ENCODE peak calls at places on chromosomes 7 and 10, in six cellular contexts. S, F, J, E, K and W are unnamed samples.

GRCh38 chr7:45026984-45027773 is 27.2 kb downstream of the CCM2 start:
- DNase-seq in F (no peak), K (no peak), E (peak), S (no peak), J (no peak), W (peak)

GRCh38 chr10:12782537-12782936 is 219.0 kb downstream of the CCDC3 start:
- DNase-seq in K (no peak), S (peak), E (no peak), J (peak), F (peak), W (peak)

GRCh38 chr10:6530211-6530840 is 49.8 kb downstream of the PRKCQ start:
- DNase-seq in K (no peak), J (no peak), F (peak), E (no peak), S (peak), W (peak)

GRCh38 chr7:23438171-23438570 is 32.1 kb downstream of the IGF2BP3 start:
- DNase-seq in F (no peak), E (no peak), J (no peak), K (no peak), S (no peak), W (no peak)

GRCh38 chr7:37448637-37449331 is at the start of gene ELMO1:
- DNase-seq in E (peak), K (peak), S (peak), J (peak), F (peak), W (peak)

GRCh38 chr7:36308031-36308430 is 81.6 kb upstream of the ANLN start:
- DNase-seq in F (no peak), E (no peak), S (no peak), K (no peak), J (no peak), W (no peak)

GRCh38 chr10:29304259-29305030 is 15.6 kb downstream of the LYZL1 start:
- DNase-seq in K (peak), F (peak), E (peak), S (peak), J (peak), W (peak)

GRCh38 chr7:128217030-128217805 is 23.9 kb upstream of the LEP start:
- DNase-seq in S (no peak), J (peak), E (peak), F (no peak), K (no peak), W (no peak)

GRCh38 chr7:102452451-102452850 is 12.2 kb downstream of the ALKBH4 start:
- DNase-seq in J (no peak), K (no peak), E (no peak), S (no peak), F (no peak), W (no peak)

GRCh38 chr10:22550732-22551131 is 163.6 kb downstream of the PIP4K2A start:
- DNase-seq in J (peak), S (peak), E (peak), F (peak), K (no peak), W (peak)

GRCh38 chr10:11871470-11871869 is 48.3 kb downstream of the PROSER2 start:
- DNase-seq in K (no peak), E (peak), F (no peak), J (no peak), S (no peak), W (no peak)

GRCh38 chr7:148803094-148803493 is 81.0 kb downstream of the EZH2 start:
- DNase-seq in J (no peak), S (no peak), F (no peak), K (no peak), E (no peak), W (no peak)

GRCh38 chr10:6746782-6747181 is 166.7 kb upstream of the PRKCQ start:
- DNase-seq in J (no peak), S (no peak), E (no peak), F (no peak), K (no peak), W (no peak)

GRCh38 chr10:84540022-84540616 is 211.7 kb downstream of the CCSER2 start:
- DNase-seq in S (no peak), E (peak), F (no peak), K (no peak), J (no peak), W (no peak)

GRCh38 chr7:94909023-94909466 is 1.7 kb downstream of the PPP1R9A start:
- DNase-seq in F (no peak), K (no peak), J (no peak), E (peak), S (no peak), W (no peak)

GRCh38 chr10:103395754-103396066 is 565 bp downstream of the ATP5MK start:
- DNase-seq in J (no peak), F (no peak), S (no peak), E (peak), K (no peak), W (no peak)

GRCh38 chr7:128379900-128380806 is 18.7 kb upstream of the PRRT4 start:
- DNase-seq in J (no peak), E (no peak), S (no peak), F (no peak), K (no peak), W (no peak)

GRCh38 chr10:91511549-91512330 is 101.6 kb downstream of the HECTD2 start:
- DNase-seq in J (no peak), F (no peak), E (peak), S (no peak), K (no peak), W (no peak)

GRCh38 chr7:66507764-66508296 is 120.9 kb upstream of the KCTD7 start:
- DNase-seq in K (no peak), F (no peak), J (peak), S (no peak), E (no peak), W (no peak)

GRCh38 chr7:70052691-70053090 is 454.4 kb downstream of the AUTS2 start:
- DNase-seq in E (peak), S (no peak), J (no peak), F (no peak), K (no peak), W (no peak)

GRCh38 chr10:124259139-124259825 is 159.4 kb downstream of the OAT start:
- DNase-seq in E (no peak), K (no peak), J (no peak), F (no peak), S (no peak), W (peak)

GRCh38 chr10:82856953-82857352 is 982.0 kb downstream of the NRG3 start:
- DNase-seq in J (no peak), K (no peak), E (no peak), S (no peak), F (no peak), W (no peak)

GRCh38 chr10:129531195-129531968 is 64.3 kb downstream of the MGMT start:
- DNase-seq in F (no peak), J (no peak), K (no peak), E (no peak), S (no peak), W (no peak)

GRCh38 chr7:134778941-134779740 is at the start of gene CALD1:
- DNase-seq in K (peak), J (no peak), S (peak), E (peak), F (peak), W (no peak)

GRCh38 chr7:16657656-16658279 is 11.8 kb downstream of the BZW2 start:
- DNase-seq in E (peak), K (no peak), J (peak), S (no peak), F (no peak), W (no peak)

GRCh38 chr7:151232272-151233110 is at the start of gene CHPF2:
- DNase-seq in E (peak), K (peak), J (peak), S (peak), F (peak), W (peak)

GRCh38 chr10:27658788-27659187 is 86.8 kb downstream of the MKX start:
- DNase-seq in S (no peak), K (no peak), E (peak), F (no peak), J (no peak), W (no peak)

GRCh38 chr7:93194368-93194767 is 31.9 kb downstream of the HEPACAM2 start:
- DNase-seq in J (no peak), F (no peak), E (peak), K (no peak), S (no peak), W (no peak)

GRCh38 chr7:147412782-147413186 is 1177.8 kb upstream of the C7orf33 start:
- DNase-seq in S (no peak), E (peak), K (no peak), F (no peak), J (no peak), W (no peak)

GRCh38 chr10:11823989-11824346 is 812 bp downstream of the PROSER2 start:
- DNase-seq in S (no peak), F (no peak), E (peak), K (no peak), J (no peak), W (no peak)

GRCh38 chr7:137007001-137007725 is 138.7 kb downstream of the CHRM2 start:
- DNase-seq in F (no peak), J (no peak), S (no peak), E (peak), K (no peak), W (no peak)

DNA sequence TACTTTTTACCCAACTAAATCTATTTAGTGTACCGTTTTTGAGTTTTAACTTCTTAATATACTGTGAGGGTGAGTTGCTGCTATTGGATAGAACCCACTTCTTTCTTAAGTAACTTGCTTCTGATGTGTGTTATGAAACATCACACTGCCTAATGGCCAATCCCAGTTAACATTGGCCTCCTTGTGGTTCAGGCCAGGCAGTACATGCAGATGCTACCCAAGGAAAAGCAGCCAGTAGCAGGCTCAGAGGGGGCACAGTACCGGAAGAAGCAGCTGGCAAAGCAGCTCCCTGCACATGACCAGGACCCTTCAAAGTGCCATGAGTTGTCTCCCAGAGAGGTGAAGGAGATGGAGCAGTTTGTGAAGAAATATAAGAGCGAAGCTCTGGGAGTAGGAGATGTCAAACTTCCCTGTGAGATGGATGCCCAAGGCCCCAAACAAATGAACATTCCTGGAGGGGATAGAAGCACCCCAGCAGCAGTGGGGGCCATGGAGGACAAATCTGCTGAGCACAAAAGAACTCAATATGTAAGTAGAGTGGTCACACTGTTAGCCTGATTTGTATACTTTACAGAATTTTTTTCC is 39.7 kb downstream of the TES start:
- DNase-seq in E (peak), K (no peak), J (peak), F (no peak), S (no peak), W (peak)
- TF ChIP-seq CTCF in E (peak), K (peak), J (peak), F (no peak), S (peak), W (peak)

GRCh38 chr7:41699532-41699931 is 3.4 kb downstream of the INHBA start:
- DNase-seq in J (no peak), E (peak), S (no peak), K (no peak), F (no peak), W (no peak)
- TF ChIP-seq CTCF in J (no peak), E (no peak), S (no peak), K (no peak), F (no peak), W (no peak)

GRCh38 chr7:48088559-48089414 is at the start of gene UPP1:
- DNase-seq in F (peak), J (peak), K (peak), S (peak), E (peak), W (peak)
- TF ChIP-seq CTCF in F (no peak), J (no peak), K (no peak), S (no peak), E (no peak), W (no peak)

GRCh38 chr7:132078891-132079735 is 497.2 kb downstream of the PLXNA4 start:
- DNase-seq in S (no peak), J (no peak), K (no peak), F (no peak), E (no peak), W (no peak)
- TF ChIP-seq CTCF in S (no peak), J (peak), K (no peak), F (no peak), E (no peak), W (no peak)

GRCh38 chr10:133318494-133319127 is 9.9 kb downstream of the ZNF511 start:
- DNase-seq in S (peak), F (peak), K (no peak), E (peak), J (peak), W (peak)
- TF ChIP-seq CTCF in S (peak), F (peak), K (peak), E (peak), J (peak), W (peak)

GRCh38 chr7:2105917-2106316 is 126.8 kb downstream of the MAD1L1 start:
- DNase-seq in K (no peak), J (peak), E (no peak), S (no peak), F (no peak), W (peak)

GRCh38 chr7:2106506-2106905 is 126.2 kb downstream of the MAD1L1 start:
- DNase-seq in F (no peak), K (no peak), J (no peak), E (no peak), S (no peak), W (no peak)

GRCh38 chr7:2104107-2104710 is 128.5 kb downstream of the MAD1L1 start:
- DNase-seq in J (peak), E (peak), K (peak), S (peak), F (peak), W (peak)

GRCh38 chr7:2104716-2105115 is 128.0 kb downstream of the MAD1L1 start:
- DNase-seq in S (peak), J (no peak), K (no peak), E (peak), F (no peak), W (no peak)

GRCh38 chr7:2105280-2105679 is 127.5 kb downstream of the MAD1L1 start:
- DNase-seq in E (no peak), J (no peak), K (no peak), S (no peak), F (no peak), W (no peak)
- TF ChIP-seq CTCF in E (no peak), J (no peak), K (no peak), S (no peak), F (no peak), W (no peak)

GRCh38 chr10:54985732-54986131 is 184.7 kb upstream of the PCDH15 start:
- DNase-seq in S (no peak), J (no peak), F (no peak), K (no peak), E (peak), W (no peak)
- TF ChIP-seq CTCF in S (no peak), J (no peak), F (peak), K (peak), E (peak), W (no peak)